ENCODE peak calls at places on chromosomes 5 and 9, in ten cellular contexts. L is cardiac muscle cell; C is transverse colon; V is naive thymus-derived CD4-positive, alpha-beta T cell; J is lung; W is OCI-LY7; Y is H1; Z is heart left ventricle; D is IMR-90; P is upper lobe of left lung. T is an unnamed sample. For H3K36me3, the result is how much of the 10 kb centered on the place peaks cover.

GRCh38 chr9:8821910-8822666 is 1022.5 kb upstream of the DMAC1 start:
- DNase-seq in L (no peak), C (no peak), V (no peak), J (no peak), W (no peak), Y (no peak), Z (no peak), D (no peak), P (no peak), T (no peak)

GRCh38 chr5:139374909-139375308 is 8.2 kb downstream of the SLC23A1 start:
- DNase-seq in L (no peak), C (no peak), V (no peak), J (no peak), W (no peak), Y (no peak), Z (no peak), D (no peak), P (no peak), T (no peak)

GRCh38 chr5:93343570-93343969 is 237.4 kb downstream of the NR2F1-AS1 start:
- DNase-seq in L (no peak), C (no peak), V (no peak), J (no peak), W (no peak), Y (no peak), Z (no peak), D (peak), P (no peak), T (no peak)

GRCh38 chr5:75050415-75050814 is 1.9 kb downstream of the GCNT4 start:
- DNase-seq in L (peak), C (no peak), V (no peak), J (no peak), W (no peak), Y (no peak), Z (no peak), D (no peak), P (no peak), T (peak)

GRCh38 chr5:102853680-102854079 is 98.6 kb downstream of the PAM start:
- DNase-seq in L (no peak), C (no peak), V (no peak), J (no peak), W (no peak), Y (no peak), Z (no peak), D (no peak), P (no peak), T (peak)

GRCh38 chr5:18394154-18394804 is 760.0 kb downstream of the TAF11L14 start:
- DNase-seq in L (peak), C (peak), V (no peak), J (peak), W (peak), Y (peak), Z (no peak), D (peak), P (no peak), T (no peak)

GRCh38 chr5:42840279-42840678 is 28.6 kb upstream of the SELENOP start:
- DNase-seq in L (peak), C (peak), V (no peak), J (peak), W (no peak), Y (no peak), Z (peak), D (peak), P (peak), T (no peak)

GRCh38 chr9:70049236-70049635 is 5.6 kb downstream of the MAMDC2 start:
- DNase-seq in L (peak), C (peak), V (no peak), J (no peak), W (no peak), Y (no peak), Z (peak), D (peak), P (no peak), T (no peak)

GRCh38 chr9:101453776-101454570 is 18.4 kb upstream of the ALDOB start:
- DNase-seq in L (no peak), C (no peak), V (no peak), J (no peak), W (no peak), Y (no peak), Z (no peak), D (peak), P (no peak), T (no peak)

GRCh38 chr9:99294850-99295461 is 72.9 kb downstream of the SEC61B start:
- DNase-seq in L (peak), C (no peak), V (no peak), J (no peak), W (no peak), Y (no peak), Z (no peak), D (no peak), P (no peak), T (no peak)

GRCh38 chr9:16030513-16031185 is 477.8 kb downstream of the CCDC171 start:
- DNase-seq in L (peak), C (no peak), V (no peak), J (no peak), W (no peak), Y (no peak), Z (no peak), D (peak), P (peak), T (no peak)

GRCh38 chr5:175466700-175467318 is 11.6 kb upstream of the SFXN1 start:
- DNase-seq in L (peak), C (no peak), V (no peak), J (no peak), W (no peak), Y (no peak), Z (no peak), D (no peak), P (no peak), T (no peak)

GRCh38 chr9:126813072-126813471 is 8.2 kb downstream of the ZBTB43 start:
- DNase-seq in L (no peak), C (no peak), V (no peak), J (no peak), W (no peak), Y (no peak), Z (no peak), D (no peak), P (no peak), T (no peak)

GRCh38 chr5:144189800-144190429 is 19.2 kb downstream of the KCTD16 start:
- DNase-seq in L (peak), C (peak), V (peak), J (peak), W (no peak), Y (no peak), Z (no peak), D (peak), P (no peak), T (peak)

GRCh38 chr9:105475302-105475701 is 27.5 kb downstream of the FSD1L start:
- DNase-seq in L (peak), C (no peak), V (no peak), J (no peak), W (peak), Y (no peak), Z (no peak), D (peak), P (no peak), T (no peak)

GRCh38 chr9:137096785-137097546 is 10.2 kb downstream of the MAN1B1 start:
- DNase-seq in L (no peak), C (no peak), V (no peak), J (no peak), W (no peak), Y (no peak), Z (no peak), D (no peak), P (no peak), T (no peak)

GRCh38 chr9:131426545-131426944 is 32.7 kb downstream of the PRRC2B start:
- DNase-seq in L (no peak), C (no peak), V (no peak), J (no peak), W (no peak), Y (no peak), Z (no peak), D (no peak), P (no peak), T (no peak)

GRCh38 chr5:145847499-145848497 is 12.7 kb upstream of the PRELID2 start:
- DNase-seq in L (peak), C (no peak), V (no peak), J (no peak), W (no peak), Y (no peak), Z (no peak), D (peak), P (no peak), T (no peak)

GRCh38 chr5:138900281-138900965 is 25.3 kb upstream of the LRRTM2 start:
- DNase-seq in L (peak), C (no peak), V (no peak), J (no peak), W (no peak), Y (no peak), Z (no peak), D (peak), P (no peak), T (no peak)

GRCh38 chr9:73172811-73173210 is 21.1 kb downstream of the ANXA1 start:
- DNase-seq in L (no peak), C (no peak), V (no peak), J (no peak), W (no peak), Y (no peak), Z (no peak), D (no peak), P (no peak), T (no peak)

GRCh38 chr9:98953877-98954610 is 10.3 kb downstream of the COL15A1 start:
- DNase-seq in L (no peak), C (no peak), V (no peak), J (no peak), W (no peak), Y (no peak), Z (no peak), D (no peak), P (no peak), T (no peak)

GRCh38 chr5:177357459-177358332 is at the start of gene RGS14:
- DNase-seq in L (peak), C (peak), V (peak), J (peak), W (peak), Y (no peak), Z (no peak), D (peak), P (peak), T (peak)

GRCh38 chr5:139495644-139496435 is 13.3 kb upstream of the STING1 start:
- DNase-seq in L (peak), C (no peak), V (no peak), J (no peak), W (no peak), Y (no peak), Z (no peak), D (peak), P (no peak), T (no peak)

GRCh38 chr5:61263072-61263471 is 69.0 kb upstream of the ZSWIM6 start:
- DNase-seq in L (no peak), C (no peak), V (no peak), J (peak), W (no peak), Y (no peak), Z (no peak), D (no peak), P (no peak), T (no peak)

GRCh38 chr5:88667187-88668141 is 215.5 kb downstream of the MEF2C start:
- DNase-seq in L (no peak), C (no peak), V (no peak), J (no peak), W (peak), Y (no peak), Z (no peak), D (no peak), P (peak), T (no peak)

GRCh38 chr5:77133061-77133758 is 46.1 kb upstream of the ZBED3 start:
- DNase-seq in L (peak), C (peak), V (no peak), J (peak), W (no peak), Y (no peak), Z (peak), D (peak), P (no peak), T (no peak)

GRCh38 chr5:83331842-83332241 is 139.7 kb upstream of the VCAN start:
- DNase-seq in L (no peak), C (no peak), V (no peak), J (no peak), W (no peak), Y (no peak), Z (no peak), D (peak), P (no peak), T (no peak)

GRCh38 chr9:70874451-70874850 is 247.0 kb downstream of the TRPM3 start:
- DNase-seq in L (peak), C (no peak), V (no peak), J (no peak), W (no peak), Y (no peak), Z (no peak), D (no peak), P (no peak), T (no peak)

GRCh38 chr9:88196456-88196855 is 58.2 kb upstream of the SPATA31C2 start:
- DNase-seq in L (no peak), C (no peak), V (no peak), J (no peak), W (no peak), Y (no peak), Z (no peak), D (no peak), P (no peak), T (no peak)

GRCh38 chr9:37677435-37677834 is 26.7 kb downstream of the FRMPD1 start:
- DNase-seq in L (no peak), C (no peak), V (no peak), J (no peak), W (no peak), Y (no peak), Z (no peak), D (no peak), P (no peak), T (no peak)

GRCh38 chr5:150851039-150851438 is 4.7 kb downstream of the IRGM start:
- DNase-seq in L (no peak), C (no peak), V (no peak), J (no peak), W (no peak), Y (no peak), Z (no peak), D (no peak), P (no peak), T (no peak)

GRCh38 chr9:96853711-96854072 is 622 bp downstream of the ZNF782 start:
- DNase-seq in L (no peak), C (no peak), V (no peak), J (no peak), W (peak), Y (no peak), Z (no peak), D (peak), P (no peak), T (no peak)

GRCh38 chr9:114385412-114386181 is 2.2 kb downstream of the AKNA start:
- DNase-seq in L (peak), C (peak), V (peak), J (peak), W (peak), Y (no peak), Z (peak), D (peak), P (no peak), T (peak)
- H3K36me3 ChIP-seq in L (under half), C (under half), V (under half), J (under half), W (half or more), Y (under half), Z (under half), D (under half), P (under half), T (under half)

DNA sequence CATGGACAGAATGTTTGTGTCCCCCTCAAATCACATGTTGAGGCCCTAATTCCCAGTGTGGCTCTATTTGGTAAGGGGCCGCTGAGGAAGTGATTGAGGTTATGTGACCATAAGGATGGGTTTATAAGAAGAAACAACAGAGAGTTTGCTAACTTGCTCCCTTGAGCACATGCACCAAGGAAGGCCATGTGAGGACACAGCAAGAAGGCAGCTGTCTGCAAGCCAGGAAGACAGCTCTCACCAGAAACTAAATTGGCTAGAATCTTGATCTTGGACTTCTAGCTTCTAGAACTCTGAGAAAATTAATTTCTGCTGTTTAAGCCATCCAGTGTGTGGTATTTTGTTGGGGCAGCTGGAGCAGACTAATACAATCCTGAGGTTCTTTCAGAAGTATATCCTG is 35.2 kb upstream of the CDC42SE2 start:
- DNase-seq in L (no peak), C (no peak), V (no peak), J (no peak), W (no peak), Y (no peak), Z (no peak), D (no peak), P (no peak), T (no peak)
- H3K27ac ChIP-seq in L (no peak), C (no peak), V (no peak), J (no peak), W (no peak), Y (no peak), Z (no peak), D (no peak), P (no peak), T (no peak)

GRCh38 chr5:52945040-52945439 is 44.1 kb upstream of the ITGA2 start:
- DNase-seq in L (no peak), C (no peak), V (no peak), J (no peak), W (no peak), Y (no peak), Z (no peak), D (no peak), P (no peak), T (no peak)
- H3K4me3 ChIP-seq in L (no peak), C (peak), V (peak), J (no peak), W (peak), Y (no peak), Z (no peak), D (peak), P (no peak), T (peak)

GRCh38 chr9:134778156-134778555 is 102.5 kb upstream of the FCN2 start:
- DNase-seq in L (no peak), C (peak), V (no peak), J (no peak), W (no peak), Y (no peak), Z (no peak), D (peak), P (no peak), T (no peak)

GRCh38 chr9:134781895-134782294 is 98.7 kb upstream of the FCN2 start:
- DNase-seq in L (no peak), C (no peak), V (no peak), J (no peak), W (peak), Y (no peak), Z (no peak), D (no peak), P (no peak), T (no peak)

GRCh38 chr9:134778841-134779411 is 101.7 kb upstream of the FCN2 start:
- DNase-seq in L (peak), C (peak), V (no peak), J (peak), W (peak), Y (peak), Z (peak), D (peak), P (no peak), T (no peak)

GRCh38 chr9:134777153-134777552 is 103.5 kb upstream of the FCN2 start:
- DNase-seq in L (no peak), C (no peak), V (no peak), J (no peak), W (no peak), Y (no peak), Z (no peak), D (no peak), P (no peak), T (no peak)

DNA sequence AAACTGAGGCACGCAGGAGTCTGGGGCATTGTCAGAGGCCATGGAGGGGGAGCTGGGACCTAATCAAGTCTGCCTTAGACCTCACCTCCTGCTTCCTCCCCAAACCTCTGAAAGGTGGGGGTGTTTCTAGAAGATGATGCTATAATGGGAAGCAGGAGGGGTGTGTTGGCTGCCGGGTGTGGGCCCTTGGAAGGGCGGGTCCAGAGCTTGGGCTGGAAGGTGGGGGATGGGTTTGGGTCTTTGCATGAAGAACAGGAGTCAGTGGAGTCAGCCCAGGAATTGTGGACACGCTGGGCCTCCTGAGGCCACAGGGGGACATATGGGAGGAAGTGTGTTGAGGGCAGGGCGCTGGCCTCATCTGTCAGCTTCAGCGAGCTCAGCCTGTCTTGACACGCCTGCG is 101.0 kb upstream of the FCN2 start:
- DNase-seq in L (no peak), C (no peak), V (no peak), J (no peak), W (no peak), Y (no peak), Z (no peak), D (no peak), P (no peak), T (no peak)
- H3K36me3 ChIP-seq in L (under half), C (under half), V (under half), J (under half), W (under half), Y (under half), Z (under half), D (half or more), P (under half), T (under half)

GRCh38 chr5:137488516-137488915 is 10.6 kb downstream of the SPOCK1 start:
- DNase-seq in L (no peak), C (no peak), V (no peak), J (no peak), W (no peak), Y (no peak), Z (no peak), D (no peak), P (no peak), T (no peak)

GRCh38 chr5:137486707-137487106 is 12.4 kb downstream of the SPOCK1 start:
- DNase-seq in L (peak), C (no peak), V (no peak), J (no peak), W (no peak), Y (no peak), Z (peak), D (peak), P (no peak), T (no peak)

GRCh38 chr5:137488974-137489373 is 10.2 kb downstream of the SPOCK1 start:
- DNase-seq in L (no peak), C (no peak), V (no peak), J (no peak), W (no peak), Y (no peak), Z (no peak), D (no peak), P (no peak), T (no peak)

GRCh38 chr5:137491121-137491520 is 8.0 kb downstream of the SPOCK1 start:
- DNase-seq in L (no peak), C (no peak), V (no peak), J (no peak), W (no peak), Y (no peak), Z (no peak), D (peak), P (no peak), T (no peak)

GRCh38 chr5:137487600-137487999 is 11.5 kb downstream of the SPOCK1 start:
- DNase-seq in L (peak), C (no peak), V (no peak), J (no peak), W (no peak), Y (no peak), Z (peak), D (peak), P (no peak), T (no peak)
- H3K27ac ChIP-seq in L (no peak), C (no peak), V (no peak), J (no peak), W (no peak), Y (no peak), Z (no peak), D (no peak), P (no peak), T (no peak)

T was measured in CD8-positive, alpha-beta memory T cell.